ENCODE peak calls at places on chromosomes 5 and 9, in seven cellular contexts. W is fibroblast of lung; L is lower lobe of right lung; P is A673; T is pancreas; I is A549; C is CD8-positive, alpha-beta T cell. H is an unnamed sample.
A peak's percentile ranks its signal among the peaks of the same experiment; 100 is the strongest.

GRCh38 chr5:96952946-96953730 is 17.3 kb downstream of the LNPEP start:
- DNase-seq in I (no peak), T (no peak), W (no peak), C (no peak), P (no peak), L (no peak), H (no peak)

GRCh38 chr5:173714551-173715428 is 98.3 kb upstream of the BOD1 start:
- DNase-seq in P (no peak), W (peak; percentile 87), C (no peak), L (peak; percentile 61), T (no peak), I (peak; percentile 71), H (no peak)

GRCh38 chr9:99398241-99398640 is 176.2 kb downstream of the SEC61B start:
- DNase-seq in W (no peak), C (no peak), L (no peak), P (no peak), I (no peak), T (no peak), H (no peak)

GRCh38 chr5:107539163-107539445 is 131.6 kb downstream of the EFNA5 start:
- DNase-seq in L (no peak), C (no peak), I (no peak), T (no peak), P (no peak), W (no peak), H (no peak)

GRCh38 chr9:16147726-16148125 is 594.9 kb downstream of the CCDC171 start:
- DNase-seq in I (no peak), W (peak; percentile 20), P (peak; percentile 33), T (no peak), L (no peak), C (no peak), H (no peak)

GRCh38 chr5:56607074-56607473 is 208.3 kb upstream of the MAP3K1 start:
- DNase-seq in W (peak; percentile 40), T (no peak), P (no peak), I (no peak), C (no peak), L (no peak), H (no peak)

GRCh38 chr5:87076931-87077330 is 190.8 kb upstream of the RASA1 start:
- DNase-seq in I (no peak), W (peak; percentile 54), T (no peak), L (no peak), C (no peak), P (no peak), H (no peak)

GRCh38 chr9:37301369-37302172 is 120.9 kb upstream of the GRHPR start:
- DNase-seq in P (no peak), T (no peak), L (no peak), C (no peak), I (no peak), W (no peak), H (no peak)

GRCh38 chr5:60023255-60023654 is 129.7 kb upstream of the PDE4D start:
- DNase-seq in C (no peak), I (no peak), L (no peak), T (no peak), W (peak; percentile 88), P (no peak), H (no peak)

GRCh38 chr5:125484272-125485002 is 738.0 kb upstream of the ZNF608 start:
- DNase-seq in T (peak; percentile 46), P (peak; percentile 93), C (no peak), I (peak; percentile 23), L (peak; percentile 38), W (peak; percentile 98), H (no peak)

GRCh38 chr9:72986522-72987116 is 33.8 kb upstream of the ALDH1A1 start:
- DNase-seq in L (no peak), T (no peak), W (no peak), C (no peak), P (no peak), I (no peak), H (no peak)

GRCh38 chr5:40681351-40682311 is 1.9 kb downstream of the PTGER4 start:
- DNase-seq in T (peak; percentile 32), W (peak; percentile 31), C (peak; percentile 42), I (no peak), L (peak; percentile 82), P (no peak), H (peak; percentile 51)

GRCh38 chr5:148335259-148335658 is at the start of gene SPINK9:
- DNase-seq in W (no peak), L (no peak), P (no peak), I (no peak), C (no peak), T (no peak), H (no peak)

GRCh38 chr9:92612292-92612691 is 57.6 kb downstream of the IPPK start:
- DNase-seq in C (no peak), L (no peak), I (no peak), T (no peak), P (no peak), W (no peak), H (no peak)

GRCh38 chr9:92614123-92614510 is 55.8 kb downstream of the IPPK start:
- DNase-seq in I (no peak), C (no peak), W (no peak), P (no peak), T (no peak), L (no peak), H (no peak)

GRCh38 chr9:92611621-92612275 is 58.2 kb downstream of the IPPK start:
- DNase-seq in C (no peak), T (no peak), W (no peak), P (no peak), L (no peak), I (no peak), H (no peak)

GRCh38 chr9:92613268-92614122 is 56.4 kb downstream of the IPPK start:
- DNase-seq in T (no peak), P (no peak), C (no peak), I (no peak), L (no peak), W (no peak), H (no peak)

GRCh38 chr9:92612816-92613215 is 57.1 kb downstream of the IPPK start:
- DNase-seq in C (no peak), L (no peak), W (no peak), P (no peak), I (no peak), T (no peak), H (no peak)
- H3K4me1 ChIP-seq in C (no peaks in the 10 kb centered on the region), L (peaks cover 11% of the 10 kb centered on the region), W (peaks cover 36% of the 10 kb centered on the region), P (no peaks in the 10 kb centered on the region), I (no peaks in the 10 kb centered on the region), T (no peaks in the 10 kb centered on the region), H (no peaks in the 10 kb centered on the region)

DNA sequence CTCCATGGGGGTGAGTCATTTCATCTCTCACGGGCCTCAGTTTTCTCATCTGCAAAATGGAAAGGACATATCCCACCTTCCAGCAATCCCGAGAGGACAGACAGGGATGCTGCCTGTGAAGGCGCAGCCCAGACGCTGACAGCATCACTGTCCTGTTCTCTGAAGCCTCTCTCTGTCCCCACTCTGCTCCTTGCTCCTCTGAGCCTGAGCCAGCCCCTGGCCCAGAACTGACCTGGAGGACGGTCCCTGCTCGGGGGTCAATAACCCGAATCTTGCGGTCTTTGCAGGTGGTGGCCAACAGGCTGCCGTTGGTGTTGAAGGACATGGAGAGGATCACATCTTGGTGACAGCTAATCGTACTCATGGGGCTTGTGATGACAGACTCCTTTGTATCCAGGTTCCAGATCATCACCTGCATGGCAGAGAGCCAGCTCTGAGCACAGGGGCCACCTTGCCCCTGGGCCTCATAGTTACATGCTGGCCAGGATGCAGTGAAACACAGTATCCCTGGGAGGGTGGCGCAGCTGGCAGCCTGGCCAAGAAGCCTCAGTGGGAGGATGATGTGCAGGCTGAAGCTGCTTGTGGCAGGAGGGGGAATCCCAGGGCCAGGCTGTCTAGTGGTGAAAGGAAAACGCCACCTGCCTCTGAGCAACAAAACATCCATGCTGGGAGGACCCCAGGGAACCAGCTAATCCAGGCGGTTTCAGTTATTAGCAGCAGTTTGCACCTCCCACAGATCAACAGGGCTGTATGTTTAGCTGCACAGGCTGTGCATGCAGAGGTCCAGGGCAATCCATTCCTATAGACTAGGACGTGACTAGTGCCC is 14.0 kb upstream of the TRIM14 start:
- DNase-seq in I (no peak), L (no peak), W (no peak), C (no peak), T (no peak), P (peak; percentile 72), H (peak; percentile 37)
- TF ChIP-seq CTCF in I (no peak), L (no peak), W (no peak), C (no peak), T (no peak), P (peak; percentile 16), H (no peak)

GRCh38 chr5:72383280-72384205 is 63.4 kb downstream of the PTCD2 start:
- DNase-seq in T (no peak), P (no peak), C (no peak), L (no peak), W (peak; percentile 77), I (peak; percentile 21), H (no peak)
- H3K4me3 ChIP-seq in T (no peak overlapping the region), P (no peak overlapping the region), C (no peak overlapping the region), L (no peak overlapping the region), W (no peak overlapping the region), I (no peak overlapping the region), H (no peak overlapping the region)

GRCh38 chr9:14418262-14419200 is 104.6 kb upstream of the NFIB start:
- DNase-seq in L (no peak), T (no peak), C (no peak), W (no peak), I (no peak), P (peak; percentile 90), H (no peak)

GRCh38 chr9:14424323-14424722 is 110.4 kb upstream of the NFIB start:
- DNase-seq in T (no peak), C (no peak), W (no peak), P (no peak), L (no peak), I (no peak), H (no peak)

GRCh38 chr9:14419302-14419937 is 105.5 kb upstream of the NFIB start:
- DNase-seq in W (no peak), T (no peak), C (no peak), L (no peak), P (peak; percentile 43), I (no peak), H (no peak)

GRCh38 chr9:14423816-14424261 is 109.9 kb upstream of the NFIB start:
- DNase-seq in I (no peak), P (no peak), T (no peak), C (no peak), L (no peak), W (peak; percentile 82), H (no peak)

DNA sequence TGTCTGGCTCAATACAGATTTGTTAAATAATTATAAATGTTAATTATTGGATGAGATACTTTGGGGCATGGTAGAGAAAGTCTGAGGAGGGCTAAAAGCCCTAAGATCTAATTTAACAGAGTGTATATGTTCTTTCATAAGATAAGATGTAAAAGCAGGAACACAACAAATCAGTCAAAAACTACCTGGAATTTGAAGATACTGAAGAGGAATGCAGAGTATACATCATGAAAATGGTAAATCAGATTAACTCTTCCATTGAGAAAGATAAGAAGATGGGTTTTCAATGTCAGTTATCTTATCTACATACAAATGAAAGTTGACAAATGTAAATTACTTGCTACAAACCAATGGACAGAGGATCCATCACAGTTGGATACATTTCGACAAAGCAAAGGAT is 107.3 kb upstream of the NFIB start:
- DNase-seq in I (no peak), T (no peak), L (no peak), W (no peak), P (no peak), C (no peak), H (no peak)
- H3K4me1 ChIP-seq in I (peaks cover 12% of the 10 kb centered on the region), T (no peaks in the 10 kb centered on the region), L (no peaks in the 10 kb centered on the region), W (peaks cover 8% of the 10 kb centered on the region), P (peaks cover 20% of the 10 kb centered on the region), C (no peaks in the 10 kb centered on the region), H (no peaks in the 10 kb centered on the region)

H was measured in right lobe of liver.